ENCODE peak calls at places on chromosomes 11 and 22, in eight cellular contexts. C is HCT116; S is spleen; Y is endodermal cell; H is pancreas; O is RWPE1; M is CD8-positive, alpha-beta memory T cell; X is PC-9. T is an unnamed sample.

GRCh38 chr11:94544582-94544831 is 786 bp downstream of the FUT4 start:
- DNase-seq in X (no peak), H (no peak), C (no peak), S (no peak), Y (no peak), O (no peak), M (no peak), T (no peak)

GRCh38 chr22:48737461-48738203 is 1090.0 kb downstream of the BRD1 start:
- DNase-seq in C (no peak), S (peak; percentile 63), H (no peak), X (no peak), Y (no peak), M (no peak), O (no peak), T (no peak)

GRCh38 chr11:88280673-88281316 is 56.7 kb downstream of the CTSC start:
- DNase-seq in S (no peak), O (no peak), X (no peak), Y (no peak), C (no peak), M (no peak), H (no peak), T (no peak)

GRCh38 chr11:101127699-101128570 is 1.7 kb downstream of the PGR start:
- DNase-seq in X (no peak), S (peak; percentile 72), Y (peak; percentile 85), C (no peak), O (no peak), M (no peak), H (no peak), T (no peak)

GRCh38 chr11:128448487-128448886 is 138.9 kb downstream of the ETS1 start:
- DNase-seq in O (peak; percentile 90), M (no peak), H (peak; percentile 86), X (peak; percentile 98), S (no peak), Y (peak; percentile 77), C (peak; percentile 95), T (no peak)

GRCh38 chr11:62850911-62851806 is 11.8 kb upstream of the WDR74 start:
- DNase-seq in H (no peak), O (no peak), S (peak; percentile 44), Y (peak; percentile 83), X (peak; percentile 71), M (no peak), C (peak; percentile 47), T (no peak)

GRCh38 chr22:43515411-43515810 is 103.6 kb downstream of the MPPED1 start:
- DNase-seq in M (no peak), S (no peak), H (no peak), O (no peak), Y (no peak), C (no peak), X (no peak), T (no peak)

GRCh38 chr11:34501962-34502361 is 11.6 kb downstream of the ELF5 start:
- DNase-seq in H (no peak), S (no peak), C (no peak), Y (no peak), O (no peak), X (peak; percentile 63), M (no peak), T (no peak)

GRCh38 chr11:86099727-86100320 is 30.9 kb upstream of the PICALM start:
- DNase-seq in X (peak; percentile 98), C (no peak), H (no peak), O (peak; percentile 46), S (no peak), M (no peak), Y (no peak), T (no peak)

GRCh38 chr11:69611548-69612526 is 29.1 kb upstream of the CCND1 start:
- DNase-seq in H (no peak), X (no peak), O (no peak), Y (peak; percentile 34), S (no peak), M (no peak), C (no peak), T (no peak)

GRCh38 chr11:26573896-26574295 is 1.8 kb upstream of the MUC15 start:
- DNase-seq in H (no peak), O (no peak), S (no peak), M (no peak), C (no peak), X (no peak), Y (no peak), T (no peak)

DNA sequence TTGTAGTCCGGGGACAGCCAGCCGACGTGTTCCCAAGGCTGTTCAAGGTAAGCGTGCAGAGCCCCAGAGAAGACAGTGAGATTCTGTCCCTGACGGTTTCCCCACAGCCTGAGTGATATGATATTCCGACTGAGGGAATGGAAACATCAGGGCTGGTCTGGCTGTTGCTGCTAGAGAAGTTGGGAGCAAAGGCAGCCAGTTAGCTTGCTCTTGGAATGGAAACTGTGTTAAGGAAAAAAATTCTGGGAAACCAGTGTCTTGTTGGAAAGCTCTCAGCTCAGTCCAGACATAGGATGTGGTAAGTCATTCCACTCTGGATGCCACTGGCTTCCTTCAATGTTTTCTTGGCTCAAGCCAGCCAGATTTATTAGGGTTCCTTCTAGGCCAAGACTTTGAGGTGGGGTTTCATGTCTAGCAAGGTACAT is 8.8 kb downstream of the CRY2 start:
- DNase-seq in Y (no peak), O (no peak), S (no peak), C (no peak), H (no peak), X (no peak), M (no peak), T (no peak)
- H3K27ac ChIP-seq in Y (no peak overlapping the region), O (peak overlapping the region; percentile 27), S (no peak overlapping the region), C (no peak overlapping the region), H (peak overlapping the region; percentile 75), X (no peak overlapping the region), M (no peak overlapping the region), T (no peak overlapping the region)

GRCh38 chr22:29700206-29700948 is 19.4 kb upstream of the CABP7 start:
- DNase-seq in S (no peak), Y (no peak), X (no peak), O (no peak), C (no peak), M (no peak), H (no peak), T (no peak)

GRCh38 chr22:29700949-29701927 is 18.6 kb upstream of the CABP7 start:
- DNase-seq in X (peak; percentile 93), Y (peak; percentile 82), H (no peak), S (no peak), M (no peak), O (peak; percentile 25), C (peak; percentile 51), T (no peak)

GRCh38 chr22:29703595-29704195 is 16.1 kb upstream of the CABP7 start:
- DNase-seq in C (no peak), S (no peak), O (no peak), X (no peak), M (no peak), Y (no peak), H (no peak), T (no peak)

GRCh38 chr22:29702931-29703594 is 16.7 kb upstream of the CABP7 start:
- DNase-seq in M (no peak), X (no peak), H (no peak), O (no peak), C (no peak), Y (no peak), S (no peak), T (peak; percentile 15)

DNA sequence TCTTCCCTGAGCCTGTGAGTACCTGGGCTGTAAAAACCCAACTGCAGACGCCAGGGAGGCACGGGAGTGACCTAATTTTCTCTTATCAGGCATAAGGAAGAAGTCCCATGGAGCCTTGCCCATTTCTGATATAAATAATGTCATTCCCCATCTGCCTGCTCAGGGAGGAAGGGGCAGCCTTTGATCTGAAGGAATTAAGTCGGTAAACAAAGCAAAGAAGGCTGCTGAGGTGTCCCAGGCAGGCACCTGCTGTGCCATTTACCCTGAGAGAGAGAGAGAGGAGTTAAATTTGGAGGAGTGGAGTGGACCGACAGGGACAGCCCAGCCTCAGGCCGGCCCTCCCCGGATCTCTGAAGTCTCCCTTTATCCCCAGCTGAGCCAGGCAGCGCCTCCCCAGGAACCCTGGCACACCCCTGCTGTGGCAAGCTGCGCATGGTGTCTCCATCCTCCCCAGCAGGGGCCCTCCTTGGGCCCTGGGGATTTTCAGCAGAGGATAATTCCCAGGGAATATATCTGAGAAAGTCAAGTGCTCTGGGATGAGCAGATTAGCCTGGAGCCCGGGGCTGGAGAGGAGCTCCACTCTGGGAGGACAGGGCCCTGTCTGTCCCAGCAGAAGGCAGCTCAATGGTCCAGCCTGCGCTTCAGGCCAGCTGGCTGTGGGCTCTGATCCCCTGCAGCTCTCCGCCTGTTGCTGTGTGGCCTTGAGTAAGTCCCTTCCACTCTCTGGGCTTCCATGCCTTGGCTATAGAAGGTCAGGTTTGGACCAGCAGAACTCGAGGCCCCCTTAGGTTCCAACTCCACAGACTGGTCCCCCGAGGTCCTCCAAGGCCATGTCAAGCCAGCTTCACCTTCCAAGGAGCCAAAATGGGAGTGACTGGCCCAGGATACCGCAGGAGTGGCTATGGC is 17.5 kb upstream of the CABP7 start:
- DNase-seq in H (no peak), M (no peak), X (peak; percentile 69), O (no peak), C (no peak), S (no peak), Y (peak; percentile 77), T (no peak)
- H3K27ac ChIP-seq in H (peak overlapping the region; percentile 13), M (no peak overlapping the region), X (peak overlapping the region; percentile 81), O (no peak overlapping the region), C (peak overlapping the region; percentile 38), S (no peak overlapping the region), Y (peak overlapping the region; percentile 12), T (peak overlapping the region; percentile 53)

DNA sequence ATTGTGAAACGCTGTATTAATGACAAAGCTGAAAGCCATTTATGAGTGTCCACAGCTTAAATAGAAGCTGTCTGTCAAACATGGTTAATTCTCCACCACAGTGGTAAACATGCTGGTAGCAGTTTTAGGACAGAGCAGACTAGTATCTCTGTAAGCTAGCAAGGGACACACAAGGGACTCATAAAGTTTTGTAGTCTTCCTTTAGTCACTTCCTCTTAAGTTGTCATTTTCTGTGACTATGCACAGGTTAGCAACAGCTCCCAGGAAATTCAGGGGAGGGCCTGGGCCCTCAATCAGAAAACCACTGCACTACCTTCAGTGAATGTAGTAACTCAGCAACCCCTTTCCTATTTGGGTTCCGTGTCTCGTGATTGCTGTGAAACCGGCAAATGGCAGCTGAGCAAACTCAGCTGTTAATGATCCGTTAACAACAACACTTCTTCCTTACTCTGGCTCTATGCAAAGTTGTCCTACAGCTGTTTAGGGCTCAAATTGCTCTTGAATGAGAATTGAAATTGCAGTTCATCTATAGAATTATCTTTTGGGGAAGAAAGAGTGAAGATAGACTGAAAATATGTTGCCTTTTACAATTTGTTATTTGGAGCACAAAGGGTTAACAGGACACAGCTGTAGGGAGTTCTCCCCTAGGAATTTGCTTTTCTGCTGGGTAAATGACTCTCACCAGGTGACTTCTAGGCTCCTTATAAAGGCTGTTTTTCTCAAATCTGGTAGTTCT is at the start of gene MMP26:
- DNase-seq in X (no peak), S (no peak), C (no peak), H (no peak), Y (peak; percentile 75), M (no peak), O (no peak), T (no peak)
- H3K27ac ChIP-seq in X (no peak within 1 kb of the TSS), S (no peak within 1 kb of the TSS), C (no peak within 1 kb of the TSS), H (no peak within 1 kb of the TSS), Y (no peak within 1 kb of the TSS), M (no peak within 1 kb of the TSS), O (no peak within 1 kb of the TSS), T (no peak within 1 kb of the TSS)

GRCh38 chr11:32426819-32427615 is 8.3 kb downstream of the WT1 start:
- DNase-seq in X (no peak), S (peak; percentile 67), Y (peak; percentile 74), C (no peak), H (no peak), O (no peak), M (peak; percentile 6), T (no peak)
- H3K27ac ChIP-seq in X (no peak overlapping the region), S (peak overlapping the region; percentile 46), Y (no peak overlapping the region), C (no peak overlapping the region), H (no peak overlapping the region), O (no peak overlapping the region), M (peak overlapping the region; percentile 45), T (no peak overlapping the region)

T was measured in substantia nigra.